ENCODE peak calls at places on chromosomes 2 and 18, in eight cellular contexts. E, S, C, P, J, N, M and X are unnamed samples.
A peak's percentile ranks its signal among the peaks of the same experiment; 100 is the strongest.

GRCh38 chr2:170454471-170455372 is 260.4 kb upstream of the SP5 start:
- DNase-seq in N (no peak), J (no peak), C (no peak), E (no peak), M (no peak), S (no peak), P (no peak), X (peak; percentile 63)

GRCh38 chr2:227629435-227629834 is 12.1 kb downstream of the SCYGR4 start:
- DNase-seq in E (no peak), P (no peak), C (no peak), N (no peak), J (no peak), M (no peak), S (no peak), X (no peak)

GRCh38 chr2:95380280-95380679 is 22.2 kb upstream of the FAHD2A start:
- DNase-seq in M (no peak), S (no peak), C (no peak), J (no peak), P (no peak), E (no peak), N (no peak), X (no peak)

GRCh38 chr18:35458271-35458670 is 39.5 kb downstream of the INO80C start:
- DNase-seq in P (no peak), N (no peak), E (no peak), J (no peak), S (no peak), M (no peak), C (no peak), X (no peak)

GRCh38 chr2:105969552-105969951 is 224.5 kb downstream of the UXS1 start:
- DNase-seq in C (peak; percentile 35), J (no peak), N (no peak), S (peak; percentile 35), P (no peak), M (peak; percentile 30), E (no peak), X (peak; percentile 17)

GRCh38 chr18:59070181-59070912 is 69.3 kb upstream of the SEC11C start:
- DNase-seq in E (peak; percentile 55), S (peak; percentile 84), C (peak; percentile 64), J (peak; percentile 82), M (peak; percentile 84), N (peak; percentile 68), P (peak; percentile 82), X (peak; percentile 77)

GRCh38 chr18:78753240-78753639 is 226.4 kb upstream of the SALL3 start:
- DNase-seq in J (no peak), S (no peak), N (no peak), M (no peak), C (no peak), E (no peak), P (no peak), X (no peak)

GRCh38 chr2:131104487-131105155 is 515 bp upstream of the PLEKHB2 start:
- DNase-seq in E (peak; percentile 63), J (peak; percentile 74), N (peak; percentile 18), C (peak; percentile 87), S (peak; percentile 77), P (peak; percentile 52), M (peak; percentile 90), X (peak; percentile 78)

GRCh38 chr18:73663581-73663980 is 484.1 kb downstream of the FBXO15 start:
- DNase-seq in E (no peak), P (no peak), N (no peak), S (no peak), M (no peak), J (no peak), C (no peak), X (no peak)

GRCh38 chr2:44843086-44843485 is 98.4 kb upstream of the SIX3 start:
- DNase-seq in C (no peak), M (no peak), J (no peak), N (no peak), P (no peak), S (no peak), E (no peak), X (no peak)

GRCh38 chr2:10901160-10901559 is 10.6 kb upstream of the KCNF1 start:
- DNase-seq in P (no peak), C (no peak), M (no peak), N (no peak), J (no peak), S (peak; percentile 95), E (peak; percentile 79), X (peak; percentile 93)

GRCh38 chr18:23398401-23398800 is 54.7 kb upstream of the RIOK3 start:
- DNase-seq in E (no peak), J (no peak), P (no peak), M (no peak), N (no peak), S (no peak), C (no peak), X (no peak)

GRCh38 chr2:220533485-220533884 is 906.1 kb downstream of the SLC4A3 start:
- DNase-seq in J (no peak), P (no peak), N (no peak), E (peak; percentile 32), M (peak; percentile 18), S (peak; percentile 8), C (no peak), X (peak; percentile 54)

GRCh38 chr2:174138161-174138560 is 110.2 kb downstream of the OLA1 start:
- DNase-seq in M (peak; percentile 8), J (no peak), E (peak; percentile 7), N (no peak), P (no peak), S (no peak), C (peak; percentile 10), X (peak; percentile 20)
- TF ChIP-seq CTCF in M (peak; percentile 3), J (no peak), E (peak; percentile 45), N (no peak), P (peak; percentile 11), S (peak; percentile 15), C (peak; percentile 72), X (no peak)

DNA sequence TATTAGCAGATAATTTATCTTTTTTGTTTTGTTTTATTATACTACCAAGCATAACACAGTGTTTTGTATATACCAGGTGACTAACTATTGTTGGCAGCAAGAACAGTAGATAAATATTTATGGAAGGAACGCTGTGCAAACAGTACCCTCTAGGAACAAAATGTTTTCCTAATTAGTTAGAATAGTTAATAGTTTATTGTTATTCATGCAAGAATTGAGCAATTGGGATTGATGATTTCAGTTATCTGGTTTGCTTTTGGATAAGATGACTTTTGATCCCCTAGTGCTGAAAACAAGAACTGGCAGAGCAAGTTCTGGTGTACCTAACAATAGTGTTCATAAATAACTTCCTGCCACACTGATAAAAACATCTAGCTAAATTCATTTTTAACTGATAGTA is 323.3 kb downstream of the TGIF1 start:
- DNase-seq in C (no peak), M (no peak), E (no peak), S (no peak), P (no peak), J (no peak), N (no peak), X (peak; percentile 69)
- TF ChIP-seq CTCF in C (peak; percentile 23), M (no peak), E (no peak), S (no peak), P (no peak), J (no peak), N (no peak), X (peak; percentile 53)

GRCh38 chr18:31687016-31687415 is 2.6 kb upstream of the B4GALT6 start:
- DNase-seq in M (no peak), C (no peak), E (no peak), P (no peak), S (no peak), N (no peak), J (no peak), X (no peak)

GRCh38 chr18:31683968-31684278 is 458 bp downstream of the B4GALT6 start:
- DNase-seq in J (no peak), E (no peak), C (no peak), N (no peak), S (no peak), P (no peak), M (no peak), X (peak; percentile 49)

GRCh38 chr18:31686572-31686971 is 2.2 kb upstream of the B4GALT6 start:
- DNase-seq in M (no peak), E (no peak), S (no peak), J (no peak), P (no peak), C (no peak), N (no peak), X (no peak)

GRCh38 chr18:31684279-31685096 is at the start of gene B4GALT6:
- DNase-seq in M (peak; percentile 82), E (peak; percentile 46), N (peak; percentile 18), J (peak; percentile 33), C (peak; percentile 62), P (peak; percentile 19), S (peak; percentile 58), X (peak; percentile 20)

DNA sequence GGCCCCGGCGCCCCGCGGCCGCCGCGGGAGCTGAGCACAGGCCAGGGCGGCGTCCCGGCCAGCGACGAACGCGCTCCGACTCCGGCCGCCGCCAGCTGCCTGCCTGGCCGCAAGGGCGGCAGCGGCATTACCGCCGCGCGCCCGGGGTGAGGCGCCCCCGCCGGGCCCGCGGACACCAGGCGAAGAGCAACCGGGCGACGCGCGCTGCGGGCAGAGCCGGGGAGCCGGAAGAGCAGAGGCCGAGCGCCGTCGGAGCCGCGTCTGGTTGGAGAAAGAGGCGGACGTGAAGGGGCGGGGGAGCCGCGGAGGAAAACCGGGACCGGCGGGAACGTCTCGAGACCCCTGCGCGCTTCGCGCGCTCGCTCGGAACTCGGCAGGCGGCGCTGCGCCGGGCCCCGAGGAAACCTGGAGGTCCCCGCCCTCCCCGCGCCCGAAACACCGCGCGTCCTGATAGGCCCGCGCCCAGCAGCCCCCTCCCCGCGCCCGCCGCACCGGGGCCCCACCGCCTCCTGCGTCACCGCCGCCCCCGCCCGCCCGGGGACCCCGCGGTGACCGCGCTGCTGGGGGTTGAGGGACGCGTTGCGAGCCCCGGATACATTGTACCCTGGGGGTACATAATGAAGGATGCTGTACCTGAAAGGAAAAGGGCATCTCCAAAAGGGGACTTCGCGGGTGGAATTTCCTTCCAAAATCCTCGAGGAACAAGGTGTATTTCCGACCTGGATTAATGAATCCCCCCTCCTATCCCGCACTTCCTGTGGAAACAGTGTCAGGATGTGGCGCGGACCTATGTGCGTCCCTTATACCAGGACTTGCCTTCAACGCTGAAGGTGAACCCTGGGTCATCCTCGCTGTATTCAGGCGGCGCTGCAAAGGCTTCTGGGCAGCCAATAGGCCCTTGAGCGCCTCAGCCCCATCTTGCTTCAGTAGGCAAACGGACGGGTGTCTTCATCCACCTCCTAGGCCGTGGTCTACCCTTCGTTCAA is 1.0 kb upstream of the B4GALT6 start:
- DNase-seq in C (peak; percentile 82), N (peak; percentile 56), P (peak; percentile 66), M (peak; percentile 95), S (peak; percentile 75), J (peak; percentile 76), E (peak; percentile 39), X (peak; percentile 79)
- TF ChIP-seq CTCF in C (peak; percentile 34), N (no peak), P (peak; percentile 52), M (peak; percentile 43), S (peak; percentile 30), J (peak; percentile 19), E (peak; percentile 58), X (peak; percentile 16)

DNA sequence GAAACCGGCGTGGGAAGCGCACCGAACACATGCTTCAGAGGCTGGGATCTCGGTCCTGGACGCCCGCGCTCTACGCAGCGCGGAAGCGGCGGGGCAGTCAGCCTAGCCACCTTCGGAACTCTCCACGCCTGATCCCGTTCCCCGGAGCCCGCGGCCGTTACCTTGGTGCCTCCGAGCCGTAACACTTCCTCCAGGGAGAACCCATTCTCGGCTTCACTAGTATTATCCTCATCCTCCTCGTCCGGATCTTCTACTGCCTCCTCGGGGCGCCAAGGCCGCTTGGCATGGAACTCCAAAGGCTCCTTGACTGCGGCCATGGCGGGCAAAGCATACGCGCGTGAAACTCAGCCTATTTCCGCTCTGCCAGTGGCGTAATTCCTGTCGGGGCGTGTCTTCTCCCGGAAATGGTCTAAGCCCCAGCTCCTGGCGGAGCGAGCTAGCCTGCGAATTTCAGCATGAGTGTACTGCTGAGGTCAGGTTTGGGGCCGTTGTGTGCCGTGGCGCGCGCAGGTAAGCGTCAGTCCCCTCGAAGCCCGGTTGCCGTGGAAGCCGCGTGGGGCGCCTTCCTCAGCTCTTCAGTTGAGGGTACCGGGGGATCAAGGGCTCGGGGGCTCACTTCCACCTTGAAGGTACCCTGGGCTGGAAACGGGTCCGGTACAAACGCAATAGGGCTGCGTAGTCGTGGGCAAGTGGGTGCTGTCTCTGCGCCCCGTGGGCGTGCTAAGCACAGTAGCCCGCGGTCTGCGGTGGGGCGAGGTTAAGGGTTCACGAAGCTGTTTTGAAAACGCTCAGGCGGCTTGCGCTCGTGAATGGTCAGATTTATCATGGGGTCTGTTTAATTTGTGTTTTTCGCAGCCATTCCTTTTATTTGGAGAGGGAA is at the start of the genes CEBPZ and NDUFAF7:
- DNase-seq in P (peak; percentile 92), J (peak; percentile 94), E (peak; percentile 98), M (peak; percentile 93), S (peak; percentile 94), N (peak; percentile 80), C (peak; percentile 91), X (peak; percentile 98)
- TF ChIP-seq CTCF in P (no peak), J (no peak), E (no peak), M (no peak), S (no peak), N (no peak), C (peak; percentile 18), X (no peak)